ENCODE peak calls at places on chromosomes 1 and 21, in seven cellular contexts. Z, I, V, R, G, E and Y are unnamed samples.

GRCh38 chr1:211711313-211711712 is 35.9 kb upstream of the NEK2 start:
- DNase-seq in G (no peak), R (no peak), Z (no peak), V (no peak), E (no peak), I (no peak), Y (no peak)

GRCh38 chr1:222073307-222073995 is 331.6 kb upstream of the DUSP10 start:
- DNase-seq in Z (no peak), I (no peak), E (no peak), G (peak; percentile 23), V (no peak), R (peak; percentile 73), Y (no peak)

GRCh38 chr1:156550346-156550745 is 22.0 kb downstream of the IQGAP3 start:
- DNase-seq in V (no peak), R (no peak), G (no peak), Z (no peak), I (no peak), E (no peak), Y (no peak)

GRCh38 chr21:45510466-45510955 is 31.7 kb downstream of the SLC19A1 start:
- DNase-seq in E (no peak), G (no peak), V (no peak), R (no peak), Z (no peak), I (no peak), Y (no peak)

GRCh38 chr1:53145942-53146708 is 3.7 kb upstream of the SLC1A7 start:
- DNase-seq in I (no peak), G (peak; percentile 95), R (peak; percentile 98), E (no peak), Z (no peak), V (no peak), Y (no peak)

GRCh38 chr21:34642211-34643075 is 26.4 kb upstream of the CLIC6 start:
- DNase-seq in I (no peak), R (peak; percentile 5), Z (no peak), V (no peak), E (no peak), G (no peak), Y (no peak)

GRCh38 chr1:91997607-91998195 is 32.1 kb upstream of the EPHX4 start:
- DNase-seq in I (peak; percentile 27), E (peak; percentile 62), Z (peak; percentile 25), G (peak; percentile 50), R (peak; percentile 23), V (no peak), Y (peak; percentile 40)

GRCh38 chr1:72282271-72282656 is at the start of gene NEGR1:
- DNase-seq in I (peak; percentile 57), Z (no peak), V (peak; percentile 12), E (peak; percentile 20), G (no peak), R (peak; percentile 35), Y (peak; percentile 53)